ENCODE peak calls at places on chromosomes 2 and 18, in eight cellular contexts. N is H54; L is nephron progenitor cell; T is stimulated activated CD8-positive, alpha-beta memory T cell treated with anti-CD3 and anti-CD28 coated beads, Interleukin-2, amount 100 ng/mL, for 48 hours; G is neural crest cell; H is NCI-H2081; Q is NCI-H345; X is GF-D8. E is an unnamed sample.

GRCh38 chr2:101981484-101981883 is 10.3 kb upstream of the IL1R2 start:
- DNase-seq in H (no peak), Q (no peak), X (no peak), T (no peak), G (no peak), L (no peak), N (no peak), E (no peak)

GRCh38 chr2:173414823-173415322 is 60.2 kb downstream of the CDCA7 start:
- DNase-seq in Q (no peak), G (no peak), T (no peak), L (no peak), H (no peak), N (no peak), X (no peak), E (no peak)

GRCh38 chr2:230542751-230543150 is 126.8 kb downstream of the SP100 start:
- DNase-seq in T (no peak), N (no peak), H (no peak), L (no peak), G (no peak), Q (no peak), X (no peak), E (no peak)

GRCh38 chr2:27903649-27904544 is 13.4 kb downstream of the BABAM2 start:
- DNase-seq in H (no peak), Q (no peak), N (no peak), L (no peak), T (no peak), X (no peak), G (no peak), E (no peak)

GRCh38 chr2:2571301-2572198 is 240.5 kb upstream of the MYT1L start:
- DNase-seq in L (no peak), X (no peak), T (no peak), Q (no peak), N (no peak), H (no peak), G (no peak), E (no peak)

GRCh38 chr2:232239956-232240681 is 138.4 kb upstream of the ALPP start:
- DNase-seq in H (no peak), T (no peak), Q (no peak), G (no peak), X (no peak), N (no peak), L (no peak), E (no peak)

GRCh38 chr2:32372519-32373182 is 15.8 kb downstream of the BIRC6 start:
- DNase-seq in T (no peak), X (no peak), G (no peak), N (no peak), H (no peak), Q (no peak), L (no peak), E (no peak)

GRCh38 chr2:14220101-14220500 is 412.4 kb upstream of the LRATD1 start:
- DNase-seq in T (no peak), G (no peak), H (no peak), N (no peak), L (no peak), X (no peak), Q (no peak), E (no peak)

GRCh38 chr18:50619833-50620232 is 59.9 kb downstream of the MAPK4 start:
- DNase-seq in G (no peak), Q (no peak), L (no peak), H (no peak), T (no peak), X (no peak), N (no peak), E (peak; percentile 54)

GRCh38 chr2:96264656-96265348 is 995 bp downstream of the TMEM127 start:
- DNase-seq in T (peak; percentile 16), N (no peak), Q (no peak), G (peak; percentile 28), L (peak; percentile 50), X (peak; percentile 3), H (peak; percentile 41), E (no peak)

GRCh38 chr2:148557844-148558436 is 86.6 kb upstream of the EPC2 start:
- DNase-seq in L (no peak), N (no peak), X (no peak), G (no peak), H (no peak), Q (no peak), T (no peak), E (no peak)

GRCh38 chr2:37585295-37585908 is 86.0 kb downstream of the CDC42EP3 start:
- DNase-seq in H (peak; percentile 63), L (no peak), N (no peak), T (peak; percentile 16), X (no peak), G (no peak), Q (peak; percentile 64), E (peak; percentile 49)

GRCh38 chr18:77207540-77207939 is 42.1 kb upstream of the GALR1 start:
- DNase-seq in X (peak; percentile 8), T (no peak), L (no peak), G (no peak), H (peak; percentile 6), N (no peak), Q (no peak), E (no peak)

GRCh38 chr18:9743200-9744016 is 35.3 kb downstream of the RAB31 start:
- DNase-seq in H (no peak), X (peak; percentile 80), Q (no peak), L (peak; percentile 17), T (no peak), G (no peak), N (peak; percentile 80), E (no peak)

GRCh38 chr2:233072838-233073237 is 12.7 kb downstream of the INPP5D start:
- DNase-seq in Q (no peak), L (no peak), H (no peak), G (no peak), N (no peak), X (no peak), T (no peak), E (no peak)

GRCh38 chr2:73870084-73870483 is 22.7 kb upstream of the ACTG2 start:
- DNase-seq in T (no peak), Q (no peak), G (no peak), X (no peak), N (no peak), H (no peak), L (no peak), E (peak; percentile 64)

GRCh38 chr2:190530211-190530639 is 4.3 kb downstream of the NEMP2 start:
- DNase-seq in L (no peak), X (peak; percentile 32), T (no peak), N (no peak), H (no peak), G (no peak), Q (no peak), E (no peak)

GRCh38 chr18:31738460-31739407 is 21.9 kb downstream of the SLC25A52 start:
- DNase-seq in L (no peak), X (no peak), T (no peak), Q (no peak), G (no peak), H (no peak), N (no peak), E (no peak)

GRCh38 chr2:85765081-85765731 is 11.4 kb downstream of the ATOH8 start:
- DNase-seq in L (peak; percentile 83), N (no peak), Q (peak; percentile 28), H (peak; percentile 70), G (peak; percentile 66), X (no peak), T (no peak), E (no peak)

GRCh38 chr18:51405683-51406477 is 208.4 kb upstream of the MEX3C start:
- DNase-seq in H (no peak), G (no peak), Q (no peak), L (no peak), X (no peak), N (no peak), T (no peak), E (no peak)

GRCh38 chr2:227180286-227180685 is 15.9 kb downstream of the COL4A3 start:
- DNase-seq in X (no peak), H (no peak), L (no peak), G (no peak), T (no peak), N (no peak), Q (no peak), E (peak; percentile 41)

GRCh38 chr2:51218057-51218456 is 186.1 kb upstream of the NRXN1 start:
- DNase-seq in T (no peak), H (no peak), X (no peak), N (no peak), L (no peak), Q (no peak), G (no peak), E (no peak)

GRCh38 chr18:49277395-49278036 is 182.9 kb downstream of the DYM start:
- DNase-seq in N (no peak), H (no peak), T (no peak), L (no peak), Q (no peak), G (no peak), X (no peak), E (no peak)

GRCh38 chr2:26273501-26273900 is 28.8 kb downstream of the HADHB start:
- DNase-seq in Q (no peak), X (no peak), L (no peak), H (no peak), G (no peak), T (no peak), N (no peak), E (no peak)

GRCh38 chr18:76495435-76496199 is 575 bp upstream of the ZNF516 start:
- DNase-seq in H (peak; percentile 56), X (peak; percentile 24), T (no peak), Q (peak; percentile 36), G (peak; percentile 52), L (peak; percentile 59), N (no peak), E (no peak)

GRCh38 chr2:236665572-236666118 is 96.0 kb downstream of the ACKR3 start:
- DNase-seq in T (no peak), Q (no peak), L (no peak), X (no peak), H (no peak), N (peak; percentile 46), G (no peak), E (no peak)

GRCh38 chr2:65846984-65847383 is 414.6 kb upstream of the SPRED2 start:
- DNase-seq in X (no peak), H (no peak), Q (no peak), N (no peak), G (no peak), T (no peak), L (no peak), E (no peak)

GRCh38 chr2:78992807-78993517 is 32.5 kb upstream of the REG3G start:
- DNase-seq in H (peak; percentile 67), G (peak; percentile 5), T (no peak), L (peak; percentile 47), X (no peak), Q (peak; percentile 70), N (no peak), E (no peak)

GRCh38 chr2:128377071-128377910 is 58.6 kb upstream of the HS6ST1 start:
- DNase-seq in N (no peak), Q (no peak), H (no peak), L (no peak), T (no peak), G (no peak), X (no peak), E (no peak)

GRCh38 chr2:107810734-107811133 is 16.0 kb upstream of the RGPD4 start:
- DNase-seq in G (no peak), T (no peak), L (no peak), H (no peak), N (no peak), X (no peak), Q (no peak), E (no peak)

GRCh38 chr2:61016392-61017002 is 1.0 kb upstream of the PEX13 start:
- DNase-seq in N (no peak), X (no peak), Q (no peak), L (no peak), G (no peak), H (no peak), T (no peak), E (peak; percentile 55)

GRCh38 chr2:137964066-137964858 is at the start of gene HNMT:
- DNase-seq in T (no peak), L (peak; percentile 36), Q (no peak), X (no peak), N (peak; percentile 11), H (no peak), G (peak; percentile 18), E (peak; percentile 47)

E was measured in prostate gland.